ENCODE peak calls at places on chromosomes 3 and 15, in seven cellular contexts. C is astrocyte, W is hepatocyte, A is neuronal stem cell, R is MM.1S, O is A549, S is IMR-90. I is an unnamed sample.

GRCh38 chr3:51436998-51437639 is 46.0 kb downstream of the RBM15B start:
- DNase-seq in C (peak), A (no peak), R (no peak), S (no peak), O (no peak), W (no peak), I (no peak)

GRCh38 chr3:171108066-171108465 is 81.5 kb upstream of the SLC2A2 start:
- DNase-seq in S (peak), O (peak), R (no peak), C (peak), A (no peak), W (no peak), I (no peak)

GRCh38 chr3:104911376-104911775 is 455.3 kb upstream of the ALCAM start:
- DNase-seq in A (no peak), R (peak), C (no peak), O (no peak), W (no peak), S (peak), I (peak)

GRCh38 chr15:93068581-93069199 is 20.3 kb downstream of the RGMA start:
- DNase-seq in R (no peak), S (no peak), A (no peak), O (no peak), W (no peak), C (no peak), I (no peak)

GRCh38 chr3:139113766-139114165 is 69.1 kb upstream of the PRR23C start:
- DNase-seq in R (no peak), O (no peak), C (no peak), W (no peak), S (no peak), A (no peak), I (no peak)

GRCh38 chr3:168984872-168985271 is 678.6 kb downstream of the MECOM start:
- DNase-seq in A (no peak), C (peak), O (no peak), R (no peak), S (no peak), W (no peak), I (no peak)

GRCh38 chr3:33417051-33417673 is 23.0 kb downstream of the UBP1 start:
- DNase-seq in S (peak), W (no peak), R (no peak), A (no peak), O (no peak), C (no peak), I (no peak)

GRCh38 chr15:25345943-25346342 is 92.9 kb downstream of the UBE3A start:
- DNase-seq in A (peak), R (no peak), S (peak), W (no peak), C (peak), O (no peak), I (no peak)

GRCh38 chr15:77722759-77723460 is 90.2 kb upstream of the LINGO1 start:
- DNase-seq in A (no peak), R (no peak), C (no peak), W (no peak), O (no peak), S (no peak), I (no peak)

GRCh38 chr15:32941823-32942222 is 224.0 kb downstream of the GREM1 start:
- DNase-seq in S (no peak), C (no peak), W (no peak), O (no peak), R (no peak), A (no peak), I (no peak)

GRCh38 chr15:63517614-63518013 is 13.2 kb downstream of the USP3 start:
- DNase-seq in C (no peak), O (no peak), A (no peak), W (peak), R (no peak), S (no peak), I (no peak)

GRCh38 chr3:46824561-46824960 is 38.7 kb downstream of the MYL3 start:
- DNase-seq in S (no peak), O (no peak), R (no peak), C (no peak), A (no peak), W (no peak), I (no peak)

GRCh38 chr3:82229397-82229796 is 468.0 kb upstream of the GBE1 start:
- DNase-seq in A (no peak), C (no peak), R (peak), S (no peak), W (no peak), O (no peak), I (no peak)

GRCh38 chr15:47870300-47870955 is 153.1 kb downstream of the SEMA6D start:
- DNase-seq in R (no peak), C (no peak), S (no peak), O (no peak), A (no peak), W (no peak), I (no peak)

GRCh38 chr3:118408431-118408830 is 626.2 kb downstream of the IGSF11 start:
- DNase-seq in A (no peak), S (no peak), W (no peak), R (no peak), O (no peak), C (no peak), I (no peak)

GRCh38 chr3:157029365-157029790 is 130.6 kb downstream of the CCNL1 start:
- DNase-seq in W (no peak), S (no peak), R (no peak), O (no peak), A (no peak), C (no peak), I (no peak)

GRCh38 chr15:101068961-101069734 is 150.0 kb downstream of the LRRK1 start:
- DNase-seq in S (peak), R (no peak), A (peak), C (peak), O (peak), W (peak), I (peak)

GRCh38 chr3:103991461-103992115 is 1375.1 kb upstream of the ALCAM start:
- DNase-seq in O (peak), C (peak), A (no peak), R (no peak), S (no peak), W (no peak), I (no peak)

GRCh38 chr3:67000006-67000405 is 1.9 kb downstream of the KBTBD8 start:
- DNase-seq in A (no peak), C (peak), O (no peak), R (peak), W (no peak), S (peak), I (peak)

GRCh38 chr15:78761020-78761419 is 50.2 kb downstream of the ADAMTS7 start:
- DNase-seq in O (no peak), W (no peak), A (no peak), C (no peak), S (no peak), R (no peak), I (peak)

GRCh38 chr15:88185584-88185983 is 71.0 kb downstream of the NTRK3 start:
- DNase-seq in O (no peak), R (no peak), C (no peak), W (no peak), A (no peak), S (no peak), I (no peak)

DNA sequence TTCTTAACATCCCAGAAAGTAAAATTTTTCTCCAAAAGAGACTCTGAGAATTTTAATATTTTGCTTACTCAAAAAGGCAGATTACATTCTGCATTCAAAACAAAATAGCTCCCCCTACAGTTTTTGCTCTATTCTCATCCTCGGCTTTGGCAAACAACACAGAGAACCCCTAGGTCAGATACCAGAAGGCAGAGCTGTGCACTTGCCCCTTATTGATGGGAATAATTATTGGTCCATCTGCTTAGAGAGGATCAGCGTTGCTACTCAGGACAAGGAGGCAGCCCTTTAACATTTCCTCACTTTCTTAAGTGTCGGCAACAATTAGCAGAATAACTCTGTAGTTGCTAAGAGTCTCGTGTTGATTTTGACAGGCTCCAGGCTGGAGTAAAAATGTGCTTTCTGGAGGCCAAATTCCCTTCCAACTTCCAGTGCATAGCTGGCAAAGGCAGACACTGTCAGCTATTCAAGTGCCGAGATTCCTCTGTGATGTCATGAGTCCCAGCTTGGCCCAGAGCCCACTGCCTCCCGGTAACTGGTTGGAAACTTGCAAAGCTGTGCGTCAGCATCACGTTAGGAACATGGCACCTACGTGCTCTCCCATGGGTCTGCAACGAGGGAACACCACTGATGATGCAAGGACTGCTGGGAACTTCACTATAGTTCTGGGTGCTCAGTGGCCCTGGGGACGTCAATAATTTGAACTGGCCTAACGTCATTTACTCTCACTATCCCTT is 482.7 kb upstream of the ADAMTS9 start:
- DNase-seq in A (no peak), O (peak), C (peak), R (no peak), W (peak), S (peak), I (no peak)
- H3K27ac ChIP-seq in A (no peak), O (no peak), C (no peak), R (no peak), W (peak), S (no peak), I (no peak)

GRCh38 chr3:35592589-35593295 is 46.6 kb upstream of the ARPP21 start:
- DNase-seq in O (no peak), W (no peak), A (no peak), R (no peak), C (no peak), S (no peak), I (no peak)
- H3K4me2 ChIP-seq in O (no peak), W (no peak), A (no peak), R (no peak), C (no peak), S (no peak), I (no peak)

GRCh38 chr3:37910666-37911400 is 49.2 kb downstream of the CTDSPL start:
- DNase-seq in O (no peak), W (no peak), R (no peak), A (no peak), C (no peak), S (no peak), I (no peak)

GRCh38 chr3:37906734-37907282 is 45.1 kb downstream of the CTDSPL start:
- DNase-seq in O (no peak), W (no peak), C (no peak), R (no peak), S (no peak), A (no peak), I (no peak)

GRCh38 chr3:37907371-37907770 is 45.7 kb downstream of the CTDSPL start:
- DNase-seq in O (no peak), A (no peak), R (no peak), C (no peak), S (no peak), W (no peak), I (no peak)

GRCh38 chr3:37907906-37908305 is 46.2 kb downstream of the CTDSPL start:
- DNase-seq in W (no peak), S (no peak), R (peak), A (no peak), C (peak), O (no peak), I (no peak)

DNA sequence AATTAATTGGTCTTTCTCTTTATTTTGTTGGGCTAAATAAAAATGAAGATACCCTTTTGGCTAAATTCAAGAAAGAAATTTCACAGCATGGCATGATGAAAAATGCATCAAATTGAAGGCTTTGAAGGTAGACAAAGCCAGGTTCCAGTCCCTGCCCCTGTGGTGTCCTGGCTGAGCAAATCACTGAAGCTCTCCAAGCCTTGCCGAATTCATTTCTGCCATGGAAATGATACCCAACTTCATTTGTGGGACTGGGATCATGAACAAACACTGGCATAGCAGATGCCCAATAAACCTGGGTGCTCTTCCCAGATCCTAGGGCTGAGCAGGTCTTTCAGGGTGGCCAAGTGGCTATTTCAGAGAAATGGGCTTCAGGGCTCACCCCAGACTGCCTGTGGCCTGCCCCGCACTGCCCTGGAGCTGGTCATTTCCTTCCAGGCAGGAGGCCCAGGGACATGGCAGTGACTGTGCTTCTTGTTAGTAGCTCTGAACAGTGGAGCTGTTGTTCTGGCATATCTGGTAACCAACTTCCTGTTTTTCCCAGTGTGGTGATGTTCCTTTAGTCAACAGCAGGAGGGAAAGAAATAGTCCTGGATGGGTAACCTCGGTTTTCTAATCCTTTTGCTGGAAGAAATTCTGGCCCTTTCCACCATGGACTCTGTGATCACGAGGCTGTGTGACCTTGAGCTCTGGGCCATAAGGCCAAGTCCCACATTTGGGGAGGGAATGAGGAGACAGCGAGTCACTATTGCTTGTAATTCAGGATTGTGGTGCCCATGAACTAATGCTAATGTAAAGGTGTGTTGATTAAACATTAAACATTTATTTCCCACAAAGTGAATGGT is 47.6 kb downstream of the CTDSPL start:
- DNase-seq in A (no peak), R (no peak), O (no peak), S (peak), C (no peak), W (no peak), I (no peak)
- H3K27ac ChIP-seq in A (no peak), R (no peak), O (no peak), S (no peak), C (no peak), W (no peak), I (no peak)

DNA sequence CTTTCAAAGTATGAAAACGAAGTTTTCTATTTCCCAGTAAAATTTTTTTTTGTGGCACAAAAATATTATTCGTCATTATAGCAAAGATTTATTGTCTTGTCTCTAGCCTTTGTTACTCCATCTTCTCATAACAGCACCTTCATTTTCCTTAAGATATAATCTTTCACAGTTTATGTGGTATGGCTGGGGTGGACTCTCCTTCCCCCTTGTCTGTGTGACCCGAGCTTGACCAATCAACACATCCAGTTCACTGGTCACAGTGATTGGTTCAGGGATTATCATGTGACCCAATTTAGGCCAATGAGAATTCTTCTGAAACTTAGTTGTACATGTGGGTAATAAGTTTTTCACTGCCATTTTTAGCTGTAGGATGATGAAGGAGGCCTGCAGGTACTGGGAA is 71.2 kb upstream of the DCBLD2 start:
- DNase-seq in W (no peak), O (peak), S (no peak), R (no peak), C (no peak), A (no peak), I (peak)
- H3K4me2 ChIP-seq in W (no peak), O (peak), S (no peak), R (no peak), C (peak), A (no peak), I (peak)

DNA sequence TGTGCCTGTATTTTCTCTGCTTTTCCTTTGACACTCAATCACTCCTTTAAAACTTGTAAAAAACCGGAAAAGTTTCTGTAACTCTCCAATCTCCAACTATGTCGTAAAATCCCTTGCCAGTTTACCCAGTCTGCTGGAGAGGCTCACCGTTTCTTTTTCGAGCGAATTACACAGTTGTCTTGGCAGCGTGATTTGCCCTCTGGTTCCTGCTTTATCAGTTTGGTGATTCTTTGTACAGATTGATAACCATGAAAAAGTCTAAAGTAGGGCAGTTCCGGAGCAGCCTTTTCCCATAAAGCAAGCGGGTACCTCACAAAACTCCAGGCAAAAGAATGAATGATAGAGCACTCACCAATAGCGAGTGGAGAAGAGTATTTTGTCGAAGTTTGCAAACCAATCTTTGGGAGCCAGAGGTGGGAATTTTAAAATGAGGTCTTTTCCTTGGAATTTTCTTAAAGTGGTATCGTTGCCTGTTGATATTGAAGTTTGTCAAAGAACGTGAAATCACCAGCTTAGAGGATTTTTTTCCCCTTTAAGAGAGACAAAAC is at the start of gene TTC23:
- DNase-seq in C (peak), R (no peak), W (peak), O (peak), S (peak), A (peak), I (peak)
- H3K27ac ChIP-seq in C (peak), R (no peak), W (peak), O (peak), S (peak), A (peak), I (peak)

GRCh38 chr15:90666135-90666909 is 50.8 kb upstream of the BLM start:
- DNase-seq in A (no peak), R (no peak), W (no peak), C (no peak), S (no peak), O (no peak), I (no peak)
- H3K4me2 ChIP-seq in A (no peak), R (peak), W (no peak), C (peak), S (no peak), O (peak), I (peak)

DNA sequence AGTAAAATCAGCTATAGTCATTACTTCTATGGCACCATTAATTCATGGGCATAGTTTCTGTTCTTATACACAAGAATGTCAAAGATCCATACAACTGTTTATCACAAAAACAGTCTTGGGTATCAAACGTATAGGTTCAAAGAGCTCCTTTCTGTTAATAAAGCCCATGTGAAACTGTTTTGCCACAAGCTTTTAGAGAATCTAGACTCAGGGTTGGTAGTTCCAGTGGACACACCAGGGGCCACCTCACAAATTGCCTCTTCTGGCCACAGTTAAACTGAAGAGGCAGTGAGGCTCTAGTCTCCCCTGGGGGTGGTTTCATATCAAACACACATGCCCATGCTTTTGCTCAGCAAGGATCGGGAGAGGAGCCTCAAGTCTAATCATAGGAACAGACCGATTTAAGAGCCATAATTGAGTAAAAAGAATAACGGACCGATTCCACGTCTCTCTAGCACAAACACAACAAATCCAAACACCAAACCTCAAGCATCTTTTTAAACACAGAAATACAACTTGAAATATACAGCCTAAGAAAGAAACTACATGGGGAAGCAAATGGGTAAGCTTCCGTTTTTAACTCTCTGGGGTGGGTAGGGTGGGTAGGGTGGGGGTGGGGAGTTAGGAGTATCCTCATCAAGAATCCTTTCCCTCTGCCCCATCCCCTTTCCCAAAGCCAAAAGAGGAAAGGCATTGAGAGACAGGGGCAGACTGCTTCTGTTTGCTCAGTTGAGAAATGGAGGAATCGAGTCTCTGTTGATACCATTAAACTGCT is 443.3 kb downstream of the MAGI1 start:
- DNase-seq in O (no peak), S (no peak), A (no peak), W (no peak), R (no peak), C (no peak), I (no peak)
- H3K27ac ChIP-seq in O (no peak), S (no peak), A (peak), W (no peak), R (no peak), C (no peak), I (no peak)

DNA sequence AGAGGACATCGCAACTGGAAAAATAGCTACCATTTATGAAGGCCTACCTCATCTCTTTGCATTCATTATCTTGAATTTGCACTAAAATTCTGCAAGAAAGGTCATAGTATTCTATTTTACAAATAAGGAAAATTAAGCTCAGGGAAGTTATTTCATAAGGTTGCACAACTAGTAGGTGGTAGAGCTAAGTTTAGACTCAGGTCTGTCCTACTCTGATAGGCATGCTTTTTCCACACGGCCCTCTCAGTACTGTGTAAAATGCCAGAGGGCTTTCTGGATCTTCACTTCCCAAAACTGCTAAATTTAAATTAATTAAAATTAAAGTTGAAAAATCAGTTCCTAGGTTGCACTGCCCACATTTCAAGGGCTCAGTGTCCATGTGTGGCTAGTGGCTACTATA is 18.3 kb downstream of the MAP2K1 start:
- DNase-seq in C (no peak), R (no peak), W (no peak), S (peak), O (no peak), A (no peak), I (no peak)
- H3K4me2 ChIP-seq in C (peak), R (no peak), W (no peak), S (no peak), O (no peak), A (no peak), I (peak)

GRCh38 chr15:89244512-89244869 is 712 bp downstream of the FANCI start:
- DNase-seq in A (no peak), W (no peak), C (peak), S (peak), R (peak), O (no peak), I (peak)
- H3K27ac ChIP-seq in A (no peak), W (peak), C (peak), S (peak), R (peak), O (peak), I (peak)